ENCODE peak calls at places on chromosomes 3 and 15, in ten cellular contexts. H is stomach, K is suprapubic skin, D is upper lobe of left lung, I is endothelial cell of umbilical vein, U is K562, V is GM12878, E is transverse colon, X is vagina, N is HCT116. Q is an unnamed sample.

GRCh38 chr3:143918848-143919247 is 52.8 kb upstream of the DIPK2A start:
- DNase-seq in I (no peak), H (no peak), U (no peak), K (no peak), X (no peak), N (no peak), D (no peak), E (no peak), V (no peak), Q (no peak)

GRCh38 chr3:69032737-69033136 is 19.3 kb upstream of the EOGT start:
- DNase-seq in H (no peak), K (no peak), V (no peak), D (no peak), U (no peak), X (no peak), I (no peak), E (no peak), N (no peak), Q (no peak)

GRCh38 chr3:197807969-197808587 is 17.0 kb downstream of the LRCH3 start:
- DNase-seq in I (no peak), D (no peak), U (no peak), K (no peak), E (no peak), H (no peak), N (no peak), X (no peak), V (no peak), Q (no peak)

GRCh38 chr3:196868297-196868661 is 559 bp downstream of the SENP5 start:
- DNase-seq in H (no peak), D (peak), V (no peak), K (peak), U (peak), N (no peak), X (no peak), I (no peak), E (peak), Q (peak)

GRCh38 chr3:70981252-70981933 is 602.1 kb downstream of the FOXP1 start:
- DNase-seq in D (no peak), I (peak), H (no peak), K (no peak), E (no peak), X (no peak), N (no peak), U (no peak), V (no peak), Q (no peak)

GRCh38 chr3:23206371-23206770 is 3.2 kb downstream of the UBE2E2 start:
- DNase-seq in X (no peak), E (no peak), D (no peak), K (no peak), H (no peak), I (no peak), V (no peak), N (no peak), U (no peak), Q (no peak)

GRCh38 chr15:50107157-50107556 is 11.9 kb downstream of the ATP8B4 start:
- DNase-seq in X (no peak), I (no peak), V (no peak), E (no peak), D (no peak), K (no peak), U (no peak), N (no peak), H (no peak), Q (no peak)

GRCh38 chr3:139520028-139520737 is 19.4 kb downstream of the RBP1 start:
- DNase-seq in X (no peak), D (no peak), H (no peak), K (no peak), U (peak), V (no peak), I (no peak), N (peak), E (peak), Q (no peak)

GRCh38 chr3:74862501-74862900 is 248.0 kb upstream of the CNTN3 start:
- DNase-seq in D (no peak), X (no peak), H (no peak), E (no peak), U (no peak), V (no peak), K (no peak), N (no peak), I (no peak), Q (no peak)

GRCh38 chr3:86723433-86723832 is 267.5 kb downstream of the VGLL3 start:
- DNase-seq in E (no peak), I (no peak), X (no peak), U (no peak), H (no peak), V (no peak), N (no peak), D (no peak), K (no peak), Q (no peak)

GRCh38 chr3:57544181-57545125 is at the start of gene DNAH12:
- DNase-seq in D (peak), U (peak), H (peak), N (no peak), V (no peak), K (no peak), X (no peak), I (peak), E (peak), Q (peak)

GRCh38 chr3:21826416-21826815 is 75.4 kb upstream of the ZNF385D start:
- DNase-seq in N (no peak), D (no peak), H (no peak), K (no peak), V (no peak), I (no peak), X (no peak), U (no peak), E (no peak), Q (no peak)

GRCh38 chr3:137116619-137117018 is 158.8 kb downstream of the IL20RB start:
- DNase-seq in X (no peak), N (no peak), U (no peak), I (no peak), D (no peak), K (no peak), E (no peak), H (no peak), V (no peak), Q (no peak)

GRCh38 chr3:152466784-152467183 is 198.1 kb downstream of the MBNL1 start:
- DNase-seq in D (no peak), I (peak), K (no peak), U (no peak), E (no peak), X (no peak), V (no peak), H (no peak), N (no peak), Q (no peak)

GRCh38 chr3:192812736-192813383 is 85.5 kb upstream of the FGF12 start:
- DNase-seq in H (no peak), N (peak), V (no peak), X (no peak), K (no peak), U (no peak), I (peak), D (no peak), E (peak), Q (peak)

GRCh38 chr15:70023769-70024491 is 73.8 kb downstream of the TLE3 start:
- DNase-seq in K (no peak), U (no peak), H (peak), N (no peak), X (no peak), D (peak), V (no peak), I (no peak), E (peak), Q (peak)

GRCh38 chr15:31248951-31249350 is 77.7 kb upstream of the KLF13 start:
- DNase-seq in H (no peak), I (no peak), N (no peak), X (no peak), D (no peak), E (no peak), V (no peak), K (no peak), U (no peak), Q (no peak)

GRCh38 chr15:89472785-89473256 is 23.6 kb downstream of the RHCG start:
- DNase-seq in U (peak), V (no peak), I (peak), X (no peak), H (peak), E (peak), N (peak), D (no peak), K (no peak), Q (no peak)

GRCh38 chr15:101123222-101123910 is 128.5 kb downstream of the CHSY1 start:
- DNase-seq in K (no peak), N (no peak), E (no peak), X (no peak), H (no peak), I (no peak), V (no peak), U (no peak), D (no peak), Q (no peak)

GRCh38 chr15:69421498-69421897 is 7.3 kb downstream of the KIF23 start:
- DNase-seq in V (no peak), D (no peak), E (no peak), X (no peak), H (no peak), K (no peak), N (no peak), U (no peak), I (no peak), Q (no peak)

GRCh38 chr3:17140670-17141505 is 256.1 kb downstream of the PLCL2 start:
- DNase-seq in U (no peak), H (no peak), E (no peak), X (no peak), V (no peak), D (no peak), N (no peak), I (no peak), K (no peak), Q (peak)

GRCh38 chr3:181700168-181701087 is 11.3 kb upstream of the SOX2 start:
- DNase-seq in D (peak), E (peak), U (peak), N (peak), K (no peak), V (peak), X (no peak), I (peak), H (peak), Q (peak)

GRCh38 chr3:53247619-53248018 is 8.2 kb downstream of the TKT start:
- DNase-seq in K (no peak), D (no peak), E (no peak), I (no peak), N (no peak), H (no peak), V (no peak), X (no peak), U (no peak), Q (no peak)

GRCh38 chr15:35436422-35436821 is 109.5 kb downstream of the DPH6 start:
- DNase-seq in K (no peak), X (no peak), N (no peak), I (no peak), V (no peak), U (no peak), E (no peak), D (no peak), H (no peak), Q (no peak)

GRCh38 chr3:31132132-31132769 is 237.8 kb upstream of the GADL1 start:
- DNase-seq in X (no peak), N (peak), I (peak), U (no peak), K (no peak), E (no peak), H (no peak), D (no peak), V (peak), Q (no peak)

GRCh38 chr3:107235923-107236315 is 141.3 kb upstream of the CCDC54 start:
- DNase-seq in V (peak), K (no peak), D (no peak), I (peak), U (peak), E (peak), X (no peak), H (no peak), N (peak), Q (peak)

GRCh38 chr3:181446741-181447140 is 265.0 kb upstream of the SOX2 start:
- DNase-seq in X (no peak), K (no peak), E (no peak), U (no peak), I (no peak), N (no peak), V (no peak), D (no peak), H (no peak), Q (no peak)

GRCh38 chr3:63870606-63871005 is 6.9 kb downstream of the ATXN7 start:
- DNase-seq in X (no peak), K (no peak), N (no peak), D (no peak), H (no peak), E (no peak), U (no peak), I (peak), V (no peak), Q (no peak)

GRCh38 chr3:112653881-112654300 is 12.9 kb upstream of the CCDC80 start:
- DNase-seq in U (no peak), N (no peak), E (no peak), K (no peak), X (no peak), D (no peak), I (no peak), H (no peak), V (no peak), Q (no peak)

GRCh38 chr15:45549831-45550230 is 27.3 kb upstream of the SLC30A4 start:
- DNase-seq in K (no peak), E (no peak), I (no peak), X (no peak), U (no peak), H (no peak), D (no peak), N (no peak), V (no peak), Q (no peak)

GRCh38 chr3:31919528-31919927 is 61.5 kb downstream of the OSBPL10 start:
- DNase-seq in D (no peak), H (no peak), I (no peak), V (no peak), K (no peak), E (no peak), N (no peak), U (no peak), X (no peak), Q (no peak)

DNA sequence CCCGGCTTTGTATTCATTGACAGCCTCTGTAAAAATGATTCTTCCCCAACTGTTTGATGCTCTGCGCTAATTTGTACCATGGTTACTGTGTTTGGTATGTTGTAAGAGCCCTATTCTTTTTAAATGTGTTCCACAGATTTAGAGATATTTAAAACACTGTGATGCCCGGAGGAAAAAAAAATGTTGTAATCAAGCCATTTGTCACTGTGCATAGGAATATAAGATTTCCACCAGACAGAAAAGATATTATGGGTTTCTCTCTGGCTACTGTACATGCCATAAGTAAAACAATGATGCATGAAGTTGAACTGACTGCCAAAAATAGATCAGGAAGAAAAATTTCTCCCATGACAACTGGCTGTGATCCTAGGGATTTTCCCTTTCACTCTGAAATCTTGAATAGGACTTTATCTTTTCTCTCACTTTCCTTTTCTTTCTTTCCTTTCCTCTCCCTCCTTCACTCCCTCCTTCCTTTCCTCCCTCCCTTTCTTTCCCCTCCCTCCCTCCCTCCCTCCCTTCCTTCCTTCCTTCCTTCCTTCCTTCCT is 254.7 kb upstream of the TBL1XR1 start:
- DNase-seq in V (no peak), U (no peak), D (no peak), I (peak), N (no peak), K (no peak), H (no peak), E (no peak), X (no peak), Q (no peak)
- TF ChIP-seq POLR2AphosphoS5 in V (no peak), U (no peak), D (no peak), I (no peak), N (no peak), K (no peak), H (no peak), E (no peak), X (no peak), Q (peak)

GRCh38 chr15:47817825-47818681 is 100.7 kb downstream of the SEMA6D start:
- DNase-seq in N (no peak), X (no peak), I (no peak), K (no peak), U (no peak), D (no peak), V (no peak), H (no peak), E (no peak), Q (no peak)

GRCh38 chr15:47820780-47821319 is 103.5 kb downstream of the SEMA6D start:
- DNase-seq in U (no peak), I (peak), D (no peak), E (no peak), N (no peak), K (no peak), V (no peak), X (no peak), H (no peak), Q (no peak)

GRCh38 chr15:47822066-47822465 is 104.8 kb downstream of the SEMA6D start:
- DNase-seq in V (no peak), D (no peak), N (no peak), H (no peak), U (no peak), K (no peak), I (no peak), E (no peak), X (no peak), Q (no peak)

GRCh38 chr15:47819158-47819557 is 101.9 kb downstream of the SEMA6D start:
- DNase-seq in K (no peak), I (no peak), D (no peak), V (no peak), X (no peak), U (no peak), E (no peak), H (no peak), N (no peak), Q (no peak)

GRCh38 chr15:47820047-47820779 is 102.9 kb downstream of the SEMA6D start:
- DNase-seq in N (no peak), V (no peak), U (no peak), K (no peak), X (no peak), D (no peak), H (no peak), E (no peak), I (no peak), Q (no peak)
- TF ChIP-seq CTCF in N (no peak), V (no peak), U (no peak), K (no peak), X (no peak), D (no peak), H (no peak), E (no peak), I (no peak), Q (no peak)

DNA sequence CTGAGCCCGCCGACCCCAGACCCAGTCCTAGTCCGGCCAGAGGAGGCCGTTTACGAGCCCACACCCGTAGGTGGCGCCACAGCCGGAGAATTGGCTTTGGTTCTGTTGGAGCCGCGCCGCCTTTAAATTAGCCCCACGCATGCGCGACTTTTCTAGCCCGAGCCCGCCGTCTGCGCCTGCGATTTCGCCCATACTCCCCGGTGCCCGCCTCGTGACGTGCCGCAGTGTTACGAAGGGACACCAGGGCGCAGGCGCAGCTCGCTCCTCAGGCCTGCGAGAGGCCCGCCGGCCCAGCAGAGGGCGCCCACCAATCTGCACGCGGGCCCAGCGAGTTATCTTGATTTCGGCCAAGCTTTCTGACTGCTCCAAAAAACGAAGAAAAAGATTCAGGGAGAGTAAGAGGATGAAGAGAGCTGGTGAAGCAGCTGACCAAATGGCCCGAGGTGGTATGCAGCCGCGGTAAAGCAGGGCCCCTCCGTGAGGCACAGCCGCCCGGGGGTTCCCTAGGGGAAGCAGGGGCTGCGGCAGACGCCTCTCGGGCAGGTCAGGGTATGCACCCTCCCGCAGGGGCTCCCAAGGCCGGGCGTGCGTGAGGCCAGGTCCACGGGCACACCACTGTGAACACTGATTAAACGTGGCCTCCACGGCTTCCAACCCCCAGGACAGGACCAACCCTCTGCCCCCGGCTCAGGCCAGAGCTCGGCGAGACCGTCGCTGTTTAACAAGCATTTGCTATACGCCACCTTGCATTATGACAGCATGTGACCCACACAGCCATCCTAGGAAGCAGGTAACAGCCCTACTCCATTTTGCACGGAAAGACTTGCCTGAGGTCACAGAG is 32.8 kb downstream of the RPN1 start:
- DNase-seq in H (peak), D (peak), X (no peak), U (peak), K (peak), V (peak), E (peak), N (peak), I (peak), Q (peak)
- TF ChIP-seq POLR2A in H (no peak), D (peak), X (no peak), U (no peak), K (no peak), V (peak), E (peak), N (no peak), I (no peak), Q (peak)

DNA sequence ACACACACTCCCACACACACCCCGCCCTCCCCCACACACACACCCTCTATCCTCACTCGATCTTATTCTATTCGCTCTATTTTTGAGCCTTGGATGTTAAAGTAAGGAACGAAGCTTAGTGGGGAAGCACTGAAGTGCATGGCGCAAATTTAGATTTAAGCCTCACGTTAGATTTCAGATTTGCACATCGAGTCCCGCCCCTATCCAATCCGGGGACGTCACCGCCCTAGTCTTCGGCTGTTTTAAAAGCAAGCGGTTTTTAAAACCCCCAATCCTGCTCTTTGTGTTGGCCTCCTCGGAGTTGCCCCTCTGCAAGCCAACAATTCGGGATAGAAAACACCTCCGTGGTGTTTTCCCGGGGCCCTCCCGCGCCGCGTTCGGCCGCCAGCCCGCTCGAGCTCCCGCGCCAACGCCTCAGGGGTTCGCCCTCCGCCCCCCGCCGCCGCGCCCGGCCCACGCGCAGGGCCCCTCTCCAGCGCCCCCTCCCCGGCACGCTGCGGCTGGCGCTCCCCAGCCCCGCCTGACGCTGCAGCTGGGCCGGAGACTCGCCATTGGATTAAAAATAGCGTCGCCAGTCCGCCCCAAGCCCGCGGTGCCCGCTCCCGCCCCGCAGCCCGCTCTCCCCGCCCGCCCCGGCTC is at the start of gene USP13:
- DNase-seq in K (peak), D (peak), E (peak), U (peak), N (peak), H (peak), X (no peak), V (no peak), I (peak), Q (peak)
- TF ChIP-seq POLR2AphosphoS5 in K (no peak), D (peak), E (no peak), U (no peak), N (peak), H (no peak), X (no peak), V (peak), I (no peak), Q (no peak)

DNA sequence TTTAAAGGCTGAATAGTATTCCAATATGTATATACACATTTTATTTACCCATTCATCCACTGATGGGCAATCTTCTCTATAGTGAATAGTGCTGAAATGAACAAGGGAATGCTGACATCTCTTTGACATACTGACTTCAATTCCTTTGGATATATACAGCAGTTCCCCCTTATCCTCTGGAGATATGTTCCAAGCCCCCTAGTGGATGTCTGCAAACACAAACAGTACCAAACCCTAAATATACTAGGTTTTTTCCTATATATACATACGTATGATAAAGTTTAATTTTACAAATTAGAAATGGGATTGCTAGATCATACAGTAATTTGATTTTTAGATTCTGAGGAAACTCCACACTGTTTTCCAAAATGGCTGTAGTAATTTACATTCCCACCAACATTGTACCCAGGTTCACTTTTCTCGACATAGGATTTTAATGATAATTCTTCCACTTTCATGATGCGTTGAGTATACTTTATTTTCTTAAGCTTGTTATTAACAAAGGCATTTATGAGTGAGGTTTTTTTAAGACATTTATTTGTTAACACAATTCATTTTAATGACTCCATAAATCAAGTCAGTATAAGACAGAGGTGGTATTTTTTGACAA is 38.2 kb downstream of the VPS13C start:
- DNase-seq in E (no peak), N (peak), D (no peak), X (no peak), H (no peak), K (no peak), I (no peak), U (peak), V (no peak), Q (no peak)
- TF ChIP-seq CTCF in E (no peak), N (no peak), D (no peak), X (no peak), H (no peak), K (no peak), I (peak), U (peak), V (no peak), Q (no peak)